ENCODE peak calls at places on chromosome 16, in four cellular contexts. Z is stimulated activated CD4-positive, alpha-beta T cell treated with anti-CD3 and anti-CD28 coated beads, Interleukin-12 subunit alpha, Interleukin-12 subunit beta, amount 100 ng/mL, for 24 hours; D is omental fat pad; E is ELF-1. U is an unnamed sample.
A peak's percentile ranks its signal among the peaks of the same experiment; 100 is the strongest.

GRCh38 chr16:83900611-83901010 is 1.7 kb downstream of the MLYCD start:
- DNase-seq in E (no peak), Z (no peak), D (no peak), U (no peak)

GRCh38 chr16:9050102-9050830 is 41.2 kb upstream of the HAPSTR1 start:
- DNase-seq in E (peak; percentile 88), Z (no peak), D (no peak), U (no peak)

GRCh38 chr16:70677499-70678120 is 8.2 kb downstream of the MTSS2 start:
- DNase-seq in D (no peak), Z (no peak), E (no peak), U (no peak)

GRCh38 chr16:2516391-2517240 is 2.9 kb downstream of the ATP6V0C start:
- DNase-seq in Z (no peak), E (no peak), D (no peak), U (no peak)

GRCh38 chr16:78659216-78659615 is 559.8 kb downstream of the WWOX start:
- DNase-seq in D (no peak), E (peak; percentile 39), Z (no peak), U (no peak)

GRCh38 chr16:86775401-86775985 is 197.1 kb downstream of the FOXL1 start:
- DNase-seq in E (no peak), D (no peak), Z (no peak), U (no peak)

GRCh38 chr16:25020112-25020591 is 5.0 kb upstream of the ARHGAP17 start:
- DNase-seq in E (no peak), D (no peak), Z (no peak), U (no peak)

GRCh38 chr16:35798885-35799426 is 2339.5 kb downstream of the TP53TG3F start:
- DNase-seq in D (no peak), Z (no peak), E (no peak), U (no peak)

GRCh38 chr16:51510416-51510815 is 359.3 kb upstream of the SALL1 start:
- DNase-seq in Z (no peak), D (no peak), E (no peak), U (no peak)

U was measured in activated naive CD4-positive, alpha-beta T cell treated with anti-CD3 and anti-CD28 coated beads, Interleukin-2, amount 50 U/mL, for 72 hours.